ENCODE peak calls at places on chromosomes 4 and X, in five cellular contexts. G, D, X, P and O are unnamed samples.

GRCh38 chr4:79198886-79199591 is 126.8 kb downstream of the NAA11 start:
- DNase-seq in G (no peak), D (no peak), X (no peak), P (no peak), O (no peak)

GRCh38 chr4:77821775-77822174 is 2.6 kb upstream of the CNOT6L start:
- DNase-seq in G (no peak), D (no peak), X (no peak), P (no peak), O (no peak)

GRCh38 chr4:3367866-3368265 is 73.9 kb upstream of the HGFAC start:
- DNase-seq in G (no peak), D (no peak), X (no peak), P (no peak), O (no peak)

GRCh38 chrX:34875204-34875603 is 67.4 kb upstream of the FAM47B start:
- DNase-seq in G (no peak), D (no peak), X (no peak), P (no peak), O (no peak)

GRCh38 chr4:76504613-76505465 is 69.8 kb downstream of the SHROOM3 start:
- DNase-seq in G (no peak), D (no peak), X (peak; percentile 57), P (no peak), O (no peak)

GRCh38 chr4:834368-835147 is 8.6 kb upstream of the CPLX1 start:
- DNase-seq in G (no peak), D (no peak), X (no peak), P (peak; percentile 56), O (no peak)

GRCh38 chr4:17786567-17786966 is 5.1 kb upstream of the FAM184B start:
- DNase-seq in G (no peak), D (no peak), X (no peak), P (no peak), O (no peak)

GRCh38 chr4:138938371-138938699 is 77.2 kb upstream of the NOCT start:
- DNase-seq in G (no peak), D (no peak), X (peak; percentile 27), P (no peak), O (no peak)

GRCh38 chr4:6452897-6453687 is 19.3 kb downstream of the PPP2R2C start:
- DNase-seq in G (no peak), D (no peak), X (no peak), P (peak; percentile 62), O (no peak)

GRCh38 chr4:147714575-147715401 is 17.1 kb upstream of the ARHGAP10 start:
- DNase-seq in G (no peak), D (peak; percentile 26), X (no peak), P (no peak), O (peak; percentile 18)

GRCh38 chrX:152937236-152937635 is 39.4 kb downstream of the ZNF185 start:
- DNase-seq in G (no peak), D (no peak), X (no peak), P (peak; percentile 65), O (no peak)

GRCh38 chr4:176800891-176801534 is 8.3 kb upstream of the VEGFC start:
- DNase-seq in G (no peak), D (no peak), X (no peak), P (no peak), O (no peak)

GRCh38 chrX:125953769-125954168 is 212.3 kb downstream of the DCAF12L2 start:
- DNase-seq in G (no peak), D (no peak), X (no peak), P (no peak), O (no peak)

GRCh38 chrX:84724576-84724975 is 222.3 kb upstream of the HDX start:
- DNase-seq in G (no peak), D (no peak), X (no peak), P (no peak), O (no peak)

GRCh38 chr4:90186229-90186628 is 59.0 kb downstream of the CCSER1 start:
- DNase-seq in G (no peak), D (no peak), X (no peak), P (no peak), O (no peak)

GRCh38 chr4:137644201-137644600 is 111.9 kb upstream of the PCDH18 start:
- DNase-seq in G (no peak), D (no peak), X (no peak), P (no peak), O (no peak)

GRCh38 chrX:33840176-33840575 is 291.9 kb downstream of the FAM47A start:
- DNase-seq in G (no peak), D (no peak), X (no peak), P (no peak), O (no peak)

GRCh38 chr4:8410641-8411271 is 29.8 kb downstream of the ACOX3 start:
- DNase-seq in G (no peak), D (peak; percentile 57), X (peak; percentile 81), P (no peak), O (peak; percentile 43)

GRCh38 chr4:150579591-150580234 is 2.2 kb upstream of the MAB21L2 start:
- DNase-seq in G (no peak), D (peak; percentile 24), X (no peak), P (peak; percentile 73), O (no peak)
- H3K4me3 ChIP-seq in G (peak overlapping the region; percentile 41), D (peak overlapping the region; percentile 49), X (no peak overlapping the region), P (peak overlapping the region; percentile 13), O (no peak overlapping the region)

GRCh38 chrX:110001702-110002299 is 1.1 kb upstream of the TMEM164 start:
- DNase-seq in G (no peak), D (no peak), X (no peak), P (no peak), O (no peak)

GRCh38 chrX:110003167-110004156 is 548 bp downstream of the TMEM164 start:
- DNase-seq in G (no peak), D (peak; percentile 21), X (no peak), P (peak; percentile 85), O (peak; percentile 9)

GRCh38 chrX:110004210-110004609 is 1.3 kb downstream of the TMEM164 start:
- DNase-seq in G (no peak), D (peak; percentile 18), X (no peak), P (peak; percentile 77), O (peak; percentile 63)

GRCh38 chrX:110000854-110001701 is 1.8 kb upstream of the TMEM164 start:
- DNase-seq in G (no peak), D (no peak), X (no peak), P (no peak), O (no peak)

DNA sequence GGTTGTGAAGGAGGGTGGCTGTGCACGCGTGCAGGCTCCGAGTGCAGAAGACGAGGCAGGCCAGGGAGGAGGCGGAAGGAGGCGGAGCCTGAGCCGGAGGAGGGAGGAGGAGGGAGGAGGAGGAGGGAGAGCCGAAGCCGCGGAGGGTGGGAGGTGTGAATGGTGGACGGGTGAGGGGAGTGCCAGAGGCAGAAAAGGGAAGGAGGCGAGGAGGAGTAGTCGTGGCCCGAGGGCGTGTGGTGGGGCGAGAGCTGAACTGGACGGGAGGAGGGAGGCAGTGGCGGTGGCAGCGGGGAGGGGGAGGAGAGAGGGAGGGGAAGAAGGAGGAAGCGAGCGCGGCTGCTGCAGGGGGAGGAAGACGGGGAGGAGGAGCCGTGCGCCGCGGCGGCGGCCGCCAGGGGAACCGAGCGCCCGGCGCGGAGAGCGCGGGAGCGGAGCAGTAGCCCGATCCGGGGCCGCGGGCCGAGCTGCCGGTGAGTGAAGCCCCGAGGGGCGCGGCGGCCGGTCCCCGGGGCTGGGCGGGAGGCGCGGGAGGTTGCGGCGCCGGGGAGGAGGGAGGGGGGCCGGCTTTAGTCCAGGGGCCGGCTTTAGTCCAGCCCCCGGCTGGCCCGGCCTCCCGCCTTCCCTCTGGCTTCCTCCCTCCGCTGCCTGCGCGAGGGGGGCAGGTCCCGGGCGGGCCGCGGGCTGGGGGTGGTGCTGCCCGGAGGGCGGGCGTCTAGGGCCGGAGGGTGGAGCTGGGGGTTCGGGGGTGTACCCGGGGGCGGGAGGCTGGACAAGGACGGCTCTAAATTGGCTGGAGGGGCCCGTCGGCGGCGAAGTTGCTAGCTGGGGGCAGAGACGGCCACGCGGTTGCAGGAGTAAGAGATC is at the start of gene TMEM164:
- DNase-seq in G (peak; percentile 37), D (peak; percentile 89), X (peak; percentile 56), P (peak; percentile 96), O (peak; percentile 76)
- TF ChIP-seq POLR2A in G (no peak), D (no peak), X (no peak), P (no peak), O (peak; percentile 60)

DNA sequence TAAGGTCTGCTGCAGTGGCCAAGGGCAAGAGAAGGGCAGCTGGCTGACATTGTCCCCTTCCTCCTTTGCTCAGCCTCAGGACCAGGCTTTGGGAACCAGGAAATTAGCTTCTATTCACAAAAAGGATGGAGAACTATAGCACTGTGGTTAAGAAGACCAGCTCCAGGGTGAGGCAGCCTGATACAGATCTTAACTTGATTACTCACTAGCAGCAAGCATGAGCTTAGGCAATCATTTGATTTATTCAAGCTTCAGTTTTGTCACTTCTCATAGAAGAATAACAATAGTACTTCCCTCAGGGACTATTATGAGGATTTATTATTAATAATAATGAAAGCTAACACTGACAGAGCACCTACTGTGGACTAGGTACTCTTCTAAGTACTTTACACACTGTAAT is 130.6 kb upstream of the PAK3 start:
- DNase-seq in G (no peak), D (no peak), X (no peak), P (no peak), O (no peak)
- TF ChIP-seq CTCF in G (no peak), D (no peak), X (no peak), P (no peak), O (no peak)

GRCh38 chr4:107389965-107390364 is 330.1 kb downstream of the PAPSS1 start:
- DNase-seq in G (no peak), D (no peak), X (no peak), P (no peak), O (no peak)

GRCh38 chr4:107392951-107393350 is 327.1 kb downstream of the PAPSS1 start:
- DNase-seq in G (no peak), D (no peak), X (no peak), P (no peak), O (no peak)

GRCh38 chr4:107391009-107391629 is 328.9 kb downstream of the PAPSS1 start:
- DNase-seq in G (no peak), D (no peak), X (no peak), P (no peak), O (no peak)

GRCh38 chr4:107391630-107392028 is 328.4 kb downstream of the PAPSS1 start:
- DNase-seq in G (no peak), D (no peak), X (no peak), P (no peak), O (no peak)

GRCh38 chr4:107392380-107392779 is 327.7 kb downstream of the PAPSS1 start:
- DNase-seq in G (no peak), D (no peak), X (no peak), P (no peak), O (no peak)
- H3K4me3 ChIP-seq in G (no peak overlapping the region), D (no peak overlapping the region), X (no peak overlapping the region), P (no peak overlapping the region), O (no peak overlapping the region)

GRCh38 chrX:10158279-10158939 is 1.6 kb downstream of the CLCN4 start:
- DNase-seq in G (no peak), D (peak; percentile 39), X (no peak), P (peak; percentile 89), O (no peak)

GRCh38 chrX:10157545-10157944 is 770 bp downstream of the CLCN4 start:
- DNase-seq in G (no peak), D (no peak), X (no peak), P (no peak), O (no peak)

GRCh38 chrX:10156199-10157031 is at the start of gene CLCN4:
- DNase-seq in G (no peak), D (peak; percentile 65), X (peak; percentile 10), P (peak; percentile 88), O (peak; percentile 77)

GRCh38 chrX:10155137-10155536 is 1.6 kb upstream of the CLCN4 start:
- DNase-seq in G (no peak), D (no peak), X (no peak), P (no peak), O (no peak)

DNA sequence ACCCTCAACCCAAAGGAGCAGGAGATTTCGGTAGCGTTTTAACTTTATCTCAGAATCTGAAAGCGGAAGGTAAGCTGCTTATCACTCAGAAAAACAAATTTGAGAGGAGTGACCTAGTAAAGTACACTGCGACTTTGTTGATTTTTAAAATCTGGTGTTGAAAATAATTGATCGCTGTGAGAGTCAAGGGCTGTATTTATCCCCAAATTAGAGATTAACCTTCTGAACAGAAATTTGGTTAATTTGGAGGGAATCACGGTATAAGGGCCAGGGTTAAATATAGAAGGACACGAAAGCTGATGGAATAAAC is 212 bp downstream of the CLCN4 start:
- DNase-seq in G (no peak), D (no peak), X (no peak), P (no peak), O (no peak)
- TF ChIP-seq POLR2A in G (no peak), D (no peak), X (no peak), P (no peak), O (peak; percentile 21)